ENCODE peak calls at places on chromosomes 2 and 18, in eight cellular contexts. P is K562, W is HepG2, J is GM23338, E is HCT116, B is Panc1, Z is SK-N-SH, T is GM12878. I is an unnamed sample.

GRCh38 chr2:210392469-210392881 is 77.5 kb upstream of the MYL1 start:
- DNase-seq in P (no peak), W (no peak), J (no peak), E (no peak), B (no peak), Z (no peak), T (no peak), I (no peak)

GRCh38 chr2:186241874-186242273 is 244.2 kb upstream of the ZC3H15 start:
- DNase-seq in P (no peak), W (no peak), J (no peak), E (no peak), B (no peak), Z (no peak), T (no peak), I (no peak)

GRCh38 chr2:184203661-184204060 is 394.7 kb upstream of the ZNF804A start:
- DNase-seq in P (no peak), W (no peak), J (no peak), E (no peak), B (no peak), Z (no peak), T (no peak), I (no peak)

GRCh38 chr18:6997802-6998201 is 119.8 kb downstream of the LAMA1 start:
- DNase-seq in P (no peak), W (no peak), J (no peak), E (no peak), B (no peak), Z (no peak), T (no peak), I (no peak)

GRCh38 chr2:67828066-67828465 is 234.7 kb downstream of the C1D start:
- DNase-seq in P (no peak), W (no peak), J (no peak), E (no peak), B (no peak), Z (no peak), T (no peak), I (no peak)

GRCh38 chr2:36355157-36355889 is at the start of gene CRIM1:
- DNase-seq in P (peak; percentile 41), W (peak; percentile 79), J (peak; percentile 88), E (peak; percentile 68), B (no peak), Z (peak; percentile 82), T (no peak), I (peak; percentile 35)

GRCh38 chr2:126673215-126673614 is 17.3 kb downstream of the GYPC start:
- DNase-seq in P (no peak), W (no peak), J (no peak), E (no peak), B (no peak), Z (no peak), T (no peak), I (no peak)

GRCh38 chr18:25171334-25171733 is 180.6 kb downstream of the ZNF521 start:
- DNase-seq in P (no peak), W (no peak), J (no peak), E (no peak), B (no peak), Z (no peak), T (no peak), I (no peak)

GRCh38 chr2:47558116-47559078 is 155.4 kb downstream of the MSH2 start:
- DNase-seq in P (no peak), W (no peak), J (peak; percentile 49), E (no peak), B (no peak), Z (no peak), T (no peak), I (no peak)

GRCh38 chr2:220279372-220279771 is 651.9 kb downstream of the SLC4A3 start:
- DNase-seq in P (no peak), W (no peak), J (no peak), E (peak; percentile 29), B (no peak), Z (no peak), T (no peak), I (no peak)

GRCh38 chr18:36850527-36851201 is 21.7 kb downstream of the KIAA1328 start:
- DNase-seq in P (no peak), W (peak; percentile 13), J (no peak), E (peak; percentile 4), B (no peak), Z (no peak), T (no peak), I (no peak)

GRCh38 chr18:13524054-13524453 is 202.3 kb downstream of the FAM210A start:
- DNase-seq in P (no peak), W (no peak), J (no peak), E (no peak), B (no peak), Z (no peak), T (no peak), I (no peak)

GRCh38 chr2:240586919-240587800 is 626 bp downstream of the CAPN10 start:
- DNase-seq in P (peak; percentile 16), W (peak; percentile 58), J (peak; percentile 77), E (no peak), B (no peak), Z (peak; percentile 65), T (no peak), I (peak; percentile 51)

GRCh38 chr18:61531182-61531581 is 198.0 kb downstream of the CDH20 start:
- DNase-seq in P (no peak), W (no peak), J (no peak), E (no peak), B (no peak), Z (peak; percentile 64), T (no peak), I (no peak)

GRCh38 chr2:109457366-109457765 is 156.4 kb downstream of the SEPTIN10 start:
- DNase-seq in P (no peak), W (no peak), J (no peak), E (no peak), B (no peak), Z (no peak), T (no peak), I (no peak)

GRCh38 chr2:232076272-232076671 is 114.8 kb downstream of the DIS3L2 start:
- DNase-seq in P (no peak), W (no peak), J (no peak), E (no peak), B (no peak), Z (no peak), T (no peak), I (no peak)

GRCh38 chr2:34105015-34105767 is 506.1 kb upstream of the FAM98A start:
- DNase-seq in P (no peak), W (no peak), J (no peak), E (no peak), B (no peak), Z (no peak), T (no peak), I (no peak)

GRCh38 chr2:199911877-199912161 is 726 bp downstream of the C2orf69 start:
- DNase-seq in P (no peak), W (no peak), J (no peak), E (no peak), B (no peak), Z (no peak), T (no peak), I (no peak)

GRCh38 chr2:45793564-45793963 is 142.1 kb downstream of the PRKCE start:
- DNase-seq in P (no peak), W (peak; percentile 50), J (no peak), E (no peak), B (no peak), Z (no peak), T (no peak), I (no peak)

GRCh38 chr2:86747708-86748627 is 27.9 kb downstream of the RMND5A start:
- DNase-seq in P (peak; percentile 17), W (peak; percentile 12), J (peak; percentile 81), E (peak; percentile 31), B (peak; percentile 32), Z (no peak), T (no peak), I (peak; percentile 41)

GRCh38 chr2:8515390-8515761 is 166.5 kb upstream of the ID2 start:
- DNase-seq in P (no peak), W (no peak), J (no peak), E (no peak), B (no peak), Z (no peak), T (peak; percentile 88), I (no peak)

GRCh38 chr18:45890606-45891005 is 65.1 kb downstream of the SIGLEC15 start:
- DNase-seq in P (no peak), W (no peak), J (no peak), E (no peak), B (no peak), Z (no peak), T (no peak), I (peak; percentile 97)

GRCh38 chr2:231373184-231373583 is 22.3 kb upstream of the B3GNT7 start:
- DNase-seq in P (no peak), W (no peak), J (no peak), E (no peak), B (no peak), Z (no peak), T (no peak), I (no peak)

GRCh38 chr2:9285385-9285784 is 78.8 kb downstream of the ASAP2 start:
- DNase-seq in P (no peak), W (no peak), J (no peak), E (no peak), B (no peak), Z (no peak), T (no peak), I (no peak)

GRCh38 chr2:54597153-54597827 is 126.2 kb upstream of the EML6 start:
- DNase-seq in P (no peak), W (no peak), J (no peak), E (no peak), B (no peak), Z (no peak), T (no peak), I (no peak)

GRCh38 chr18:23619388-23619873 is 33.1 kb upstream of the NPC1 start:
- DNase-seq in P (no peak), W (no peak), J (peak; percentile 70), E (no peak), B (no peak), Z (no peak), T (no peak), I (no peak)
- TF ChIP-seq REST in P (no peak), W (no peak), J (no peak), E (no peak), B (no peak), Z (no peak), T (no peak), I (no peak)

GRCh38 chr2:164703915-164704706 is 82.8 kb upstream of the GRB14 start:
- DNase-seq in P (no peak), W (no peak), J (no peak), E (no peak), B (no peak), Z (no peak), T (no peak), I (no peak)
- TF ChIP-seq CTCF in P (no peak), W (no peak), J (no peak), E (no peak), B (no peak), Z (no peak), T (no peak), I (no peak)

GRCh38 chr2:43269706-43270105 is 43.3 kb upstream of the ZFP36L2 start:
- DNase-seq in P (no peak), W (no peak), J (no peak), E (no peak), B (no peak), Z (no peak), T (no peak), I (no peak)
- TF ChIP-seq POLR2AphosphoS5 in P (no peak), W (no peak), J (no peak), E (no peak), B (no peak), Z (no peak), T (no peak), I (no peak)

DNA sequence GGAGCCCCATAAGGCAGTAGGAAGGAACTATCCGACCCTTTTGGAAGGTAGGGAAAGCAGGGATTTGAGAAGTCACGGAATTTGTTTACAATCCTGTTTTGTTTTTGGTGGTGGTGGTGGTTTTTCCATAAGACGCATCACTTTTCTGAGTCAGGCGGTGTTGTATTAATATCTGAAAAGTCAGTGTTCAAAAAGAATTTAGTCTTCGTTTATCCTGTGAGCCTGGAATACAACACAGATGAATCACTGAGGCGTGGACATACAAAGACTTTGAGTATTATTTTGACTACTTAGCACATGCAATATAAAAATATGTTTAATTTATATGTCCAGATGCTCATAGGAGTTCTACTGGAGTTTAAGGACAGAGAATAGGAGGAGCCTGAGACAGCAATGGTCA is 780 bp downstream of the ZNF892 start:
- DNase-seq in P (no peak), W (no peak), J (no peak), E (no peak), B (no peak), Z (no peak), T (no peak), I (no peak)
- TF ChIP-seq REST in P (no peak), W (no peak), J (no peak), E (no peak), B (no peak), Z (no peak), T (no peak), I (no peak)